ENCODE peak calls at places on chromosomes 7 and 10, in six cellular contexts. T is left ventricle myocardium inferior, K is psoas muscle, J is AG04450, S is uterus, R is transverse colon. D is an unnamed sample.

GRCh38 chr7:151572136-151572535 is 52.4 kb upstream of the RHEB start:
- DNase-seq in T (no peak), K (no peak), J (no peak), S (no peak), R (no peak), D (no peak)

GRCh38 chr10:107434854-107435253 is 270.3 kb upstream of the SORCS1 start:
- DNase-seq in T (no peak), K (no peak), J (no peak), S (no peak), R (no peak), D (no peak)

GRCh38 chr7:117111532-117111931 is 158.2 kb downstream of the ST7 start:
- DNase-seq in T (no peak), K (no peak), J (no peak), S (no peak), R (no peak), D (no peak)

GRCh38 chr10:90344226-90344625 is 513.6 kb downstream of the HTR7 start:
- DNase-seq in T (no peak), K (no peak), J (no peak), S (no peak), R (no peak), D (no peak)

GRCh38 chr7:38825721-38826440 is 83.1 kb downstream of the VPS41 start:
- DNase-seq in T (no peak), K (no peak), J (no peak), S (no peak), R (no peak), D (no peak)

GRCh38 chr10:13528875-13529713 is at the start of gene BEND7:
- DNase-seq in T (peak; percentile 53), K (peak; percentile 59), J (no peak), S (peak; percentile 20), R (peak; percentile 29), D (no peak)

GRCh38 chr10:1266033-1266802 is 210.0 kb downstream of the WDR37 start:
- DNase-seq in T (no peak), K (no peak), J (no peak), S (no peak), R (no peak), D (no peak)

GRCh38 chr7:4010923-4011656 is 671.0 kb upstream of the FOXK1 start:
- DNase-seq in T (no peak), K (no peak), J (no peak), S (no peak), R (no peak), D (no peak)

GRCh38 chr7:16908561-16908960 is 26.8 kb upstream of the AGR3 start:
- DNase-seq in T (no peak), K (no peak), J (no peak), S (no peak), R (no peak), D (no peak)

GRCh38 chr10:112456533-112456932 is 9.5 kb downstream of the VTI1A start:
- DNase-seq in T (no peak), K (no peak), J (no peak), S (no peak), R (no peak), D (no peak)

GRCh38 chr10:93376372-93377296 is 105.5 kb downstream of the MYOF start:
- DNase-seq in T (no peak), K (peak; percentile 18), J (peak; percentile 74), S (peak; percentile 69), R (peak; percentile 42), D (peak; percentile 9)

GRCh38 chr7:27138987-27139334 is 4.5 kb downstream of the HOXA5 start:
- DNase-seq in T (no peak), K (no peak), J (no peak), S (no peak), R (no peak), D (no peak)

GRCh38 chr10:3486346-3487065 is 298.5 kb downstream of the KLF6 start:
- DNase-seq in T (no peak), K (no peak), J (no peak), S (no peak), R (peak; percentile 92), D (no peak)

GRCh38 chr10:3777876-3778707 is 6.9 kb downstream of the KLF6 start:
- DNase-seq in T (no peak), K (no peak), J (no peak), S (no peak), R (no peak), D (no peak)

GRCh38 chr7:69114374-69114773 is 483.9 kb upstream of the AUTS2 start:
- DNase-seq in T (no peak), K (no peak), J (no peak), S (no peak), R (no peak), D (no peak)

GRCh38 chr7:32161708-32162107 is 91.5 kb upstream of the PDE1C start:
- DNase-seq in T (no peak), K (no peak), J (no peak), S (no peak), R (no peak), D (no peak)

GRCh38 chr7:158733762-158734494 is 29.3 kb upstream of the NCAPG2 start:
- DNase-seq in T (no peak), K (no peak), J (no peak), S (no peak), R (no peak), D (no peak)
- TF ChIP-seq CTCF in T (no peak), K (no peak), J (no peak), S (no peak), R (peak; percentile 6), D (no peak)

DNA sequence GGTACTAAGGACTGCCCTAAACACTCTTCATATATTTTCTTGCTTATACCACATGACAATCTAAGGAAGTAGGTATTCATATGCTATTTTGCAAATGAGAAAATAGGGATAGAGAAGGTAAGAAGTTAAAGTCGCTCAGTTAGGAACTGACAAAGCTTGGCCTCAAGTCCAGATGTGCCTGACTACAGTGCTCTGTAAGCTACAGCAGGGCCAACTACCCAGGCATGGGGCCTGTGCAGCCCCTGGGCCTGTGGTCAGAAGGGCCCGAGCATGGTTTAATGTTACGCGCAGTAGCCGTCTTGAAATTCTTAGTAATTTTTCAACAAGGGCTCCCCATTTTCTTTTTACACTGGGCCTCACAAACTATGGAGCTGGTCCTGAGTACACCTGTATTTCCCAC is 146.2 kb downstream of the GLI3 start:
- DNase-seq in T (no peak), K (no peak), J (no peak), S (no peak), R (no peak), D (no peak)
- H3K27me3 ChIP-seq in T (no peaks in the 10 kb centered on the region), K (no peaks in the 10 kb centered on the region), J (no peaks in the 10 kb centered on the region), S (no peaks in the 10 kb centered on the region), R (no peaks in the 10 kb centered on the region), D (no peaks in the 10 kb centered on the region)

DNA sequence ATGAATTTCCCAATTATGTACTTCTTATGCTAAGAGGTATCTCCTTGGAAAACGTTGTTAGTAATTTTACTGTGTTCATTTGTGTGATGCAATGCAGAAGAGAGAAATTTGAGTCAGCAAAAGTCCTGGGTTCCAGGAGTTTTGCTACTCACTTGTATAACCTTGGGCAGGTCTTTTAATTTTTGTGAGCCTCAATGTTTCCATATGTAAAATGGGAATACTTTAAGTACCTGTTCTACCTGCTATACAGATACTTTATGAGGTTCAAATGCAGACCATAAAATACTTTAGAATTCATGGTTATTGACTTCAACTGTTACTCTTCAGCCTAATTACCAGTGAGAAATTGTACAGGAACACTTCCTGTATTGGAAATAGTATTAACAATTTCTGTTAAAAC is 185.5 kb downstream of the MLLT10 start:
- DNase-seq in T (no peak), K (no peak), J (no peak), S (no peak), R (no peak), D (no peak)
- H3K4me3 ChIP-seq in T (no peak overlapping the region), K (no peak overlapping the region), J (no peak overlapping the region), S (no peak overlapping the region), R (no peak overlapping the region), D (no peak overlapping the region)

GRCh38 chr7:8035647-8036518 is 67.3 kb downstream of the GLCCI1 start:
- DNase-seq in T (no peak), K (no peak), J (peak; percentile 20), S (no peak), R (no peak), D (no peak)
- TF ChIP-seq CTCF in T (peak; percentile 29), K (peak; percentile 16), J (peak; percentile 64), S (no peak), R (peak; percentile 43), D (peak; percentile 57)

GRCh38 chr10:101155896-101156295 is 24.8 kb downstream of the TLX1 start:
- DNase-seq in T (no peak), K (no peak), J (no peak), S (no peak), R (no peak), D (no peak)

GRCh38 chr10:101146392-101147251 is 15.5 kb downstream of the TLX1 start:
- DNase-seq in T (no peak), K (no peak), J (no peak), S (no peak), R (no peak), D (no peak)

DNA sequence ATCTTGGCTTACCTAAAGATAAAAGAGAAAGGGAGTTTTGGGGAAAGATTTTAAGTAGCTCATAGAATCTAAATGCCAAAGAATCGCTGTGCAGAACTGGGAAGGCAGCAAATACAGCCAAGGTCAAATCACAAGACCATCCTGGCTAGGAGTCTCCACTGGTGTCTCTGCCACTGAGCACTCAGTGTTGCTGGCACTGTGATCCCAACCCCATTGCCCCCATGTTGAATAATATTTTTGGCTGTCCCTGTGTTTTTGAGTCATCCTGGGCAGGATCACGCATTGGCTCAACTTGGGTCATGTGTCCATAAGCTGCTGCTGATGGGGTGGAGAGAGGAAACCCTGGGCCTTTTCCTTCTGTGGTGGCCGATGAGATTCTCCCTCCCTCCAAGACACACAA is 21.2 kb downstream of the TLX1 start:
- DNase-seq in T (no peak), K (no peak), J (no peak), S (no peak), R (no peak), D (no peak)
- H3K27me3 ChIP-seq in T (peaks cover 94% of the 10 kb centered on the region), K (peaks cover 7% of the 10 kb centered on the region), J (peaks cover 58% of the 10 kb centered on the region), S (peaks cover 6% of the 10 kb centered on the region), R (peaks cover 96% of the 10 kb centered on the region), D (peaks cover under 1% of the 10 kb centered on the region)

GRCh38 chr10:69630651-69631400 is 779 bp downstream of the FAM241B start:
- DNase-seq in T (no peak), K (no peak), J (no peak), S (no peak), R (no peak), D (no peak)
- H3K4me3 ChIP-seq in T (peak overlapping the region; percentile 71), K (peak overlapping the region; percentile 72), J (peak overlapping the region; percentile 10), S (peak overlapping the region; percentile 9), R (peak overlapping the region; percentile 64), D (no peak overlapping the region)

DNA sequence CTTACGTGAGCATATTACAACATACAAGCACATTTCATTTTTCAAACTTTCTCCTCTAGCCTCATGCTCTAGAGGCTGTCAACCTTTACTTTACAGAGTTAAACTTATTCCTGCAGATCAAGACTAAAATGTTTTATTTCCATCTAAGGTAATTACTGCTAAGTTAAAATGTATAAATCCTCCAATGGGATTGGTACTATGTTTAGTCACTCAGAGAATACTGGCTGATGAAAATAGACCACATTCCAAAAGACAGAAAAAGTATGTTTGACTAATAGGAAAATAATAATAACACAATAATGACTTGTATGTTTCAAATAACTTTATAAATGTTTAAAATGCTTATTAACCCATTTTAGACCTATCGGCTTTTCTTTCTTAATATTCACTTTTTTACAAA is 8.5 kb upstream of the TRDMT1 start:
- DNase-seq in T (no peak), K (no peak), J (no peak), S (no peak), R (no peak), D (no peak)
- TF ChIP-seq CTCF in T (no peak), K (no peak), J (no peak), S (no peak), R (no peak), D (no peak)

GRCh38 chr10:91521444-91521843 is 111.3 kb downstream of the HECTD2 start:
- DNase-seq in T (no peak), K (no peak), J (no peak), S (no peak), R (no peak), D (no peak)
- H3K27me3 ChIP-seq in T (no peaks in the 10 kb centered on the region), K (no peaks in the 10 kb centered on the region), J (no peaks in the 10 kb centered on the region), S (no peaks in the 10 kb centered on the region), R (no peaks in the 10 kb centered on the region), D (no peaks in the 10 kb centered on the region)

D was measured in GM06990.